ENCODE peak calls at places on chromosome 7, in ten cellular contexts. W is colonic mucosa, F is NCI-H446, B is HuH-7, Y is amniotic stem cell, D is mucosa of descending colon, G is Right ventricle myocardium superior, T is A172, O is PC-3, J is substantia nigra. H is an unnamed sample.

GRCh38 chr7:45683556-45684148 is 109.5 kb downstream of the ADCY1 start:
- DNase-seq in W (no peak), F (no peak), B (no peak), Y (no peak), D (no peak), G (no peak), T (no peak), O (no peak), J (no peak), H (no peak)

GRCh38 chr7:18753972-18754610 is 258.5 kb downstream of the HDAC9 start:
- DNase-seq in W (no peak), F (no peak), B (no peak), Y (peak), D (no peak), G (no peak), T (peak), O (no peak), J (no peak), H (no peak)

GRCh38 chr7:42869131-42870020 is 42.5 kb downstream of the C7orf25 start:
- DNase-seq in W (no peak), F (no peak), B (no peak), Y (no peak), D (no peak), G (no peak), T (peak), O (peak), J (no peak), H (no peak)

GRCh38 chr7:35983585-35983984 is 169.5 kb upstream of the EEPD1 start:
- DNase-seq in W (no peak), F (no peak), B (no peak), Y (no peak), D (no peak), G (no peak), T (no peak), O (no peak), J (no peak), H (no peak)

GRCh38 chr7:44219371-44220045 is 18.7 kb downstream of the YKT6 start:
- DNase-seq in W (no peak), F (no peak), B (no peak), Y (no peak), D (no peak), G (peak), T (no peak), O (no peak), J (no peak), H (no peak)

GRCh38 chr7:25858562-25859411 is 293.2 kb upstream of the NFE2L3 start:
- DNase-seq in W (peak), F (no peak), B (no peak), Y (no peak), D (peak), G (no peak), T (no peak), O (no peak), J (no peak), H (no peak)

GRCh38 chr7:55476071-55476803 is 96.1 kb downstream of the VOPP1 start:
- DNase-seq in W (no peak), F (no peak), B (no peak), Y (no peak), D (no peak), G (no peak), T (peak), O (no peak), J (peak), H (no peak)

GRCh38 chr7:157219154-157219553 is 80.4 kb downstream of the UBE3C start:
- DNase-seq in W (no peak), F (no peak), B (no peak), Y (no peak), D (no peak), G (no peak), T (no peak), O (no peak), J (no peak), H (no peak)

GRCh38 chr7:35646289-35647033 is 48.5 kb downstream of the HERPUD2 start:
- DNase-seq in W (no peak), F (no peak), B (no peak), Y (no peak), D (no peak), G (no peak), T (no peak), O (no peak), J (no peak), H (no peak)

GRCh38 chr7:116461500-116461899 is 38.0 kb upstream of the CAV2 start:
- DNase-seq in W (no peak), F (no peak), B (no peak), Y (no peak), D (no peak), G (no peak), T (no peak), O (peak), J (no peak), H (no peak)

GRCh38 chr7:18459439-18459838 is 36.1 kb upstream of the HDAC9 start:
- DNase-seq in W (no peak), F (no peak), B (no peak), Y (no peak), D (no peak), G (no peak), T (no peak), O (no peak), J (no peak), H (no peak)

GRCh38 chr7:123022576-123022975 is 27.1 kb upstream of the TAS2R16 start:
- DNase-seq in W (no peak), F (no peak), B (no peak), Y (no peak), D (no peak), G (no peak), T (no peak), O (peak), J (no peak), H (no peak)

GRCh38 chr7:10022957-10023356 is 950.7 kb upstream of the PHF14 start:
- DNase-seq in W (no peak), F (peak), B (peak), Y (no peak), D (no peak), G (no peak), T (peak), O (peak), J (peak), H (peak)

GRCh38 chr7:156434706-156435105 is 205.9 kb upstream of the RNF32 start:
- DNase-seq in W (no peak), F (no peak), B (no peak), Y (no peak), D (no peak), G (no peak), T (no peak), O (no peak), J (no peak), H (no peak)

GRCh38 chr7:29457565-29457971 is 106.1 kb upstream of the PRR15 start:
- DNase-seq in W (peak), F (no peak), B (no peak), Y (no peak), D (no peak), G (no peak), T (peak), O (no peak), J (peak), H (no peak)

GRCh38 chr7:150879345-150879744 is 27.0 kb downstream of the AOC1 start:
- DNase-seq in W (no peak), F (no peak), B (no peak), Y (no peak), D (no peak), G (no peak), T (peak), O (peak), J (no peak), H (no peak)

GRCh38 chr7:27198871-27199801 is 755 bp downstream of the HOXA13 start:
- DNase-seq in W (peak), F (no peak), B (no peak), Y (no peak), D (peak), G (no peak), T (no peak), O (peak), J (no peak), H (no peak)

GRCh38 chr7:117068511-117069155 is 115.3 kb downstream of the ST7 start:
- DNase-seq in W (no peak), F (peak), B (no peak), Y (no peak), D (no peak), G (no peak), T (no peak), O (no peak), J (no peak), H (no peak)

GRCh38 chr7:69780377-69780776 is 182.1 kb downstream of the AUTS2 start:
- DNase-seq in W (no peak), F (no peak), B (no peak), Y (no peak), D (no peak), G (no peak), T (peak), O (no peak), J (no peak), H (no peak)

GRCh38 chr7:155219947-155220769 is 77.5 kb upstream of the INSIG1 start:
- DNase-seq in W (no peak), F (no peak), B (no peak), Y (no peak), D (no peak), G (no peak), T (no peak), O (no peak), J (no peak), H (no peak)

GRCh38 chr7:130338233-130338632 is 6.4 kb upstream of the CPA5 start:
- DNase-seq in W (no peak), F (no peak), B (no peak), Y (no peak), D (no peak), G (no peak), T (no peak), O (no peak), J (no peak), H (no peak)

GRCh38 chr7:140013676-140014075 is 49.1 kb downstream of the PARP12 start:
- DNase-seq in W (no peak), F (no peak), B (no peak), Y (no peak), D (no peak), G (no peak), T (no peak), O (no peak), J (no peak), H (no peak)

GRCh38 chr7:88761779-88762178 is 2.3 kb downstream of the ZNF804B start:
- DNase-seq in W (no peak), F (no peak), B (no peak), Y (no peak), D (no peak), G (no peak), T (no peak), O (no peak), J (no peak), H (no peak)

GRCh38 chr7:13880789-13881188 is 108.7 kb downstream of the ETV1 start:
- DNase-seq in W (no peak), F (no peak), B (no peak), Y (no peak), D (no peak), G (no peak), T (peak), O (peak), J (no peak), H (no peak)

GRCh38 chr7:139972000-139972399 is 90.8 kb downstream of the PARP12 start:
- DNase-seq in W (no peak), F (no peak), B (no peak), Y (no peak), D (no peak), G (no peak), T (no peak), O (no peak), J (no peak), H (no peak)

GRCh38 chr7:95357623-95358022 is 33.3 kb upstream of the PON1 start:
- DNase-seq in W (no peak), F (no peak), B (no peak), Y (no peak), D (no peak), G (no peak), T (no peak), O (peak), J (no peak), H (no peak)

GRCh38 chr7:55022618-55022985 is 3.8 kb downstream of the EGFR start:
- DNase-seq in W (no peak), F (no peak), B (no peak), Y (no peak), D (no peak), G (no peak), T (no peak), O (no peak), J (no peak), H (no peak)

GRCh38 chr7:77837275-77837674 is 38.7 kb downstream of the PHTF2 start:
- DNase-seq in W (no peak), F (no peak), B (no peak), Y (no peak), D (no peak), G (no peak), T (no peak), O (peak), J (no peak), H (no peak)

GRCh38 chr7:78225534-78225933 is 427.0 kb downstream of the PHTF2 start:
- DNase-seq in W (no peak), F (no peak), B (no peak), Y (no peak), D (no peak), G (no peak), T (no peak), O (no peak), J (no peak), H (no peak)

GRCh38 chr7:108643136-108643535 is 73.5 kb downstream of the DNAJB9 start:
- DNase-seq in W (no peak), F (no peak), B (no peak), Y (no peak), D (no peak), G (no peak), T (no peak), O (no peak), J (no peak), H (no peak)

GRCh38 chr7:25326466-25327156 is 98.3 kb upstream of the NPVF start:
- DNase-seq in W (no peak), F (no peak), B (no peak), Y (no peak), D (no peak), G (no peak), T (no peak), O (no peak), J (no peak), H (no peak)

GRCh38 chr7:71511361-71511807 is 379.4 kb downstream of the GALNT17 start:
- DNase-seq in W (no peak), F (no peak), B (no peak), Y (no peak), D (no peak), G (no peak), T (no peak), O (no peak), J (no peak), H (no peak)

H was measured in small intestine.